ENCODE peak calls at places on chromosomes 6 and 20, in nine cellular contexts. V, T, D, R, H, Z, F, E and J are unnamed samples.

GRCh38 chr6:157269261-157269794 is 54.0 kb downstream of the TMEM242 start:
- DNase-seq in R (no peak), T (no peak), D (no peak), F (no peak), E (no peak), Z (no peak), V (no peak), H (no peak), J (no peak)

GRCh38 chr20:54624701-54625472 is 149.5 kb downstream of the DOK5 start:
- DNase-seq in H (no peak), R (no peak), D (no peak), T (no peak), Z (no peak), V (no peak), F (no peak), E (no peak), J (peak; percentile 84)

GRCh38 chr20:555933-556332 is 12.3 kb upstream of the CSNK2A1 start:
- DNase-seq in D (no peak), Z (no peak), V (no peak), H (no peak), T (no peak), E (peak; percentile 22), R (no peak), F (no peak), J (no peak)

GRCh38 chr6:165717732-165718465 is 54.9 kb upstream of the PDE10A start:
- DNase-seq in Z (no peak), F (no peak), T (no peak), R (no peak), V (no peak), E (no peak), H (peak; percentile 76), D (no peak), J (no peak)

GRCh38 chr6:106972500-106972899 is 2.0 kb downstream of the CD24 start:
- DNase-seq in H (no peak), V (no peak), T (no peak), R (no peak), E (no peak), F (no peak), Z (no peak), D (no peak), J (no peak)

GRCh38 chr6:157980288-157981131 is 1.2 kb upstream of the SYNJ2 start:
- DNase-seq in T (no peak), H (no peak), R (no peak), Z (no peak), D (no peak), E (no peak), F (peak; percentile 36), V (no peak), J (no peak)

GRCh38 chr20:35648836-35649235 is 15.9 kb downstream of the CPNE1 start:
- DNase-seq in D (no peak), R (no peak), V (no peak), F (no peak), E (peak; percentile 18), Z (no peak), T (no peak), H (no peak), J (no peak)

GRCh38 chr6:30819287-30819917 is 64.9 kb upstream of the DDR1 start:
- DNase-seq in R (no peak), T (no peak), Z (no peak), D (no peak), V (peak; percentile 20), F (no peak), H (no peak), E (peak; percentile 78), J (no peak)